ENCODE peak calls at places on chromosomes 4 and X, in eight cellular contexts. E is EL; S is RCC 7860; B is stimulated activated CD4-positive, alpha-beta T cell treated with anti-CD3 and anti-CD28 coated beads, Interleukin-4, amount 100 ng/mL, for 4 hours; K is NCI-H1105 treated with DMSO at 0.1 percent for 48 hours; X is AG08396; C is T-helper 17 cell; V is immature natural killer cell. L is an unnamed sample.

GRCh38 chr4:166421556-166422156 is 548.6 kb downstream of the TLL1 start:
- DNase-seq in K (no peak), X (no peak), V (no peak), E (peak), B (no peak), S (peak), C (no peak), L (peak)

GRCh38 chr4:53039741-53040458 is 177.8 kb downstream of the RASL11B start:
- DNase-seq in S (no peak), X (no peak), K (no peak), E (no peak), V (no peak), C (no peak), B (no peak), L (peak)

GRCh38 chr4:139682309-139683210 is 16.9 kb downstream of the MGST2 start:
- DNase-seq in C (no peak), K (no peak), X (no peak), S (no peak), V (no peak), B (no peak), E (no peak), L (no peak)

GRCh38 chr4:127975121-127975770 is 10.0 kb downstream of the ABHD18 start:
- DNase-seq in E (peak), V (no peak), B (no peak), K (no peak), S (peak), X (no peak), C (no peak), L (peak)

GRCh38 chr4:185004562-185005208 is 13.6 kb upstream of the HELT start:
- DNase-seq in C (no peak), S (no peak), B (no peak), X (no peak), V (no peak), K (peak), E (no peak), L (no peak)

GRCh38 chr4:179585761-179586160 is 2143.5 kb upstream of the AGA start:
- DNase-seq in V (no peak), S (no peak), C (no peak), E (no peak), B (no peak), X (no peak), K (no peak), L (no peak)

GRCh38 chr4:171956678-171957077 is 143.5 kb downstream of the GALNTL6 start:
- DNase-seq in E (no peak), B (no peak), V (no peak), K (no peak), C (no peak), X (no peak), S (no peak), L (no peak)

GRCh38 chr4:17055788-17056187 is 157.3 kb upstream of the LDB2 start:
- DNase-seq in V (no peak), X (peak), E (peak), K (no peak), S (no peak), C (no peak), B (no peak), L (peak)

GRCh38 chr4:41069838-41070237 is 144.5 kb downstream of the APBB2 start:
- DNase-seq in E (no peak), C (no peak), S (no peak), B (no peak), V (no peak), K (no peak), X (no peak), L (no peak)

GRCh38 chrX:49247916-49248811 is 12.9 kb downstream of the CCDC22 start:
- DNase-seq in X (no peak), V (no peak), E (no peak), S (no peak), B (no peak), C (no peak), K (no peak), L (no peak)

GRCh38 chr4:72286185-72286584 is 254.4 kb downstream of the NPFFR2 start:
- DNase-seq in K (peak), X (no peak), B (no peak), V (no peak), E (no peak), S (peak), C (no peak), L (peak)

GRCh38 chr4:166657261-166657660 is 577.0 kb downstream of the SPOCK3 start:
- DNase-seq in C (no peak), E (peak), S (no peak), B (no peak), V (no peak), X (no peak), K (no peak), L (no peak)

GRCh38 chr4:55078987-55079386 is 46.4 kb downstream of the KDR start:
- DNase-seq in X (peak), C (no peak), B (no peak), S (peak), V (no peak), K (no peak), E (peak), L (peak)

GRCh38 chr4:8581094-8581861 is 1.1 kb downstream of the GPR78 start:
- DNase-seq in C (no peak), K (no peak), V (no peak), X (no peak), B (no peak), S (no peak), E (no peak), L (no peak)

GRCh38 chr4:7739918-7740865 is 199.5 kb downstream of the AFAP1 start:
- DNase-seq in B (no peak), S (no peak), X (no peak), C (no peak), V (no peak), E (no peak), K (no peak), L (no peak)

GRCh38 chrX:68440438-68440837 is 7.1 kb upstream of the OPHN1 start:
- DNase-seq in E (no peak), S (no peak), X (no peak), C (no peak), K (peak), B (no peak), V (no peak), L (no peak)

GRCh38 chr4:172830295-172830764 is 338.3 kb upstream of the GALNT7 start:
- DNase-seq in X (peak), S (no peak), C (no peak), E (peak), B (no peak), K (peak), V (no peak), L (peak)

GRCh38 chr4:107742196-107742595 is 22.2 kb upstream of the PAPSS1 start:
- DNase-seq in C (no peak), K (no peak), X (no peak), B (no peak), V (no peak), E (no peak), S (no peak), L (no peak)

GRCh38 chr4:8891646-8892555 is 20.3 kb upstream of the HMX1 start:
- DNase-seq in V (no peak), X (no peak), B (no peak), E (no peak), C (no peak), K (no peak), S (no peak), L (no peak)

GRCh38 chrX:112851806-112852205 is 11.2 kb upstream of the AMOT start:
- DNase-seq in V (no peak), X (no peak), S (no peak), K (no peak), C (no peak), B (no peak), E (no peak), L (peak)

GRCh38 chr4:94419956-94420355 is 31.8 kb upstream of the PDLIM5 start:
- DNase-seq in S (peak), K (no peak), X (peak), E (peak), V (no peak), B (no peak), C (no peak), L (peak)

GRCh38 chr4:172815499-172816175 is 353.0 kb upstream of the GALNT7 start:
- DNase-seq in X (no peak), B (no peak), C (no peak), K (no peak), E (no peak), S (no peak), V (no peak), L (no peak)